ENCODE peak calls at places on chromosomes 2 and 18, in four cellular contexts. One of them, this sample, is unnamed.

GRCh38 chr2:207711750-207712487 is 479 bp downstream of the CCNYL1 start:
- DNase-seq in endothelial cell of umbilical vein: peak; percentile 55
- DNase-seq in A549: no peak
- DNase-seq in transverse colon: peak; percentile 70
- DNase-seq in this sample: peak; percentile 39

GRCh38 chr18:1483386-1483785 is 578.7 kb downstream of the ADCYAP1 start:
- DNase-seq in endothelial cell of umbilical vein: no peak
- DNase-seq in A549: no peak
- DNase-seq in transverse colon: no peak
- DNase-seq in this sample: no peak

GRCh38 chr2:68696554-68696953 is 38.1 kb upstream of the ARHGAP25 start:
- DNase-seq in endothelial cell of umbilical vein: no peak
- DNase-seq in A549: no peak
- DNase-seq in transverse colon: no peak
- DNase-seq in this sample: no peak

GRCh38 chr18:51361130-51361860 is 163.8 kb upstream of the MEX3C start:
- DNase-seq in endothelial cell of umbilical vein: peak; percentile 29
- DNase-seq in A549: no peak
- DNase-seq in transverse colon: no peak
- DNase-seq in this sample: no peak

GRCh38 chr2:177606636-177607035 is 214.1 kb downstream of the AGPS start:
- DNase-seq in endothelial cell of umbilical vein: peak; percentile 36
- DNase-seq in A549: no peak
- DNase-seq in transverse colon: no peak
- DNase-seq in this sample: no peak

GRCh38 chr2:37973615-37974353 is 48.7 kb downstream of the RMDN2 start:
- DNase-seq in endothelial cell of umbilical vein: no peak
- DNase-seq in A549: no peak
- DNase-seq in transverse colon: no peak
- DNase-seq in this sample: no peak

GRCh38 chr2:217818293-217818850 is 184.4 kb downstream of the TNS1 start:
- DNase-seq in endothelial cell of umbilical vein: no peak
- DNase-seq in A549: no peak
- DNase-seq in transverse colon: no peak
- DNase-seq in this sample: no peak

GRCh38 chr2:72131371-72131891 is 16.2 kb downstream of the CYP26B1 start:
- DNase-seq in endothelial cell of umbilical vein: no peak
- DNase-seq in A549: no peak
- DNase-seq in transverse colon: no peak
- DNase-seq in this sample: no peak

GRCh38 chr2:181807526-181807925 is 84.0 kb upstream of the ITPRID2 start:
- DNase-seq in endothelial cell of umbilical vein: no peak
- DNase-seq in A549: no peak
- DNase-seq in transverse colon: no peak
- DNase-seq in this sample: no peak

GRCh38 chr18:54717673-54718435 is 110.4 kb upstream of the RAB27B start:
- DNase-seq in endothelial cell of umbilical vein: no peak
- DNase-seq in A549: no peak
- DNase-seq in transverse colon: no peak
- DNase-seq in this sample: peak; percentile 26

GRCh38 chr2:144414324-144414845 is 105.5 kb downstream of the ZEB2 start:
- DNase-seq in endothelial cell of umbilical vein: no peak
- DNase-seq in A549: peak; percentile 47
- DNase-seq in transverse colon: no peak
- DNase-seq in this sample: peak; percentile 24

GRCh38 chr2:209367091-209367747 is 56.6 kb upstream of the MAP2 start:
- DNase-seq in endothelial cell of umbilical vein: no peak
- DNase-seq in A549: no peak
- DNase-seq in transverse colon: no peak
- DNase-seq in this sample: no peak

GRCh38 chr2:212723226-212723625 is 184.6 kb upstream of the ERBB4 start:
- DNase-seq in endothelial cell of umbilical vein: no peak
- DNase-seq in A549: no peak
- DNase-seq in transverse colon: no peak
- DNase-seq in this sample: peak; percentile 8

GRCh38 chr2:104434363-104434792 is 419.5 kb upstream of the POU3F3 start:
- DNase-seq in endothelial cell of umbilical vein: no peak
- DNase-seq in A549: no peak
- DNase-seq in transverse colon: peak; percentile 20
- DNase-seq in this sample: no peak

GRCh38 chr2:67880291-67880761 is 182.5 kb downstream of the C1D start:
- DNase-seq in endothelial cell of umbilical vein: no peak
- DNase-seq in A549: no peak
- DNase-seq in transverse colon: no peak
- DNase-seq in this sample: peak; percentile 12

GRCh38 chr2:170973225-170973491 is 44.1 kb downstream of the GORASP2 start:
- DNase-seq in endothelial cell of umbilical vein: no peak
- DNase-seq in A549: no peak
- DNase-seq in transverse colon: no peak
- DNase-seq in this sample: no peak

GRCh38 chr2:170974304-170974993 is 45.4 kb downstream of the GORASP2 start:
- DNase-seq in endothelial cell of umbilical vein: no peak
- DNase-seq in A549: no peak
- DNase-seq in transverse colon: peak; percentile 21
- DNase-seq in this sample: peak; percentile 23

GRCh38 chr2:170975127-170975942 is 46.3 kb downstream of the GORASP2 start:
- DNase-seq in endothelial cell of umbilical vein: no peak
- DNase-seq in A549: no peak
- DNase-seq in transverse colon: no peak
- DNase-seq in this sample: no peak

GRCh38 chr2:170972508-170973224 is 43.6 kb downstream of the GORASP2 start:
- DNase-seq in endothelial cell of umbilical vein: no peak
- DNase-seq in A549: no peak
- DNase-seq in transverse colon: no peak
- DNase-seq in this sample: no peak

DNA sequence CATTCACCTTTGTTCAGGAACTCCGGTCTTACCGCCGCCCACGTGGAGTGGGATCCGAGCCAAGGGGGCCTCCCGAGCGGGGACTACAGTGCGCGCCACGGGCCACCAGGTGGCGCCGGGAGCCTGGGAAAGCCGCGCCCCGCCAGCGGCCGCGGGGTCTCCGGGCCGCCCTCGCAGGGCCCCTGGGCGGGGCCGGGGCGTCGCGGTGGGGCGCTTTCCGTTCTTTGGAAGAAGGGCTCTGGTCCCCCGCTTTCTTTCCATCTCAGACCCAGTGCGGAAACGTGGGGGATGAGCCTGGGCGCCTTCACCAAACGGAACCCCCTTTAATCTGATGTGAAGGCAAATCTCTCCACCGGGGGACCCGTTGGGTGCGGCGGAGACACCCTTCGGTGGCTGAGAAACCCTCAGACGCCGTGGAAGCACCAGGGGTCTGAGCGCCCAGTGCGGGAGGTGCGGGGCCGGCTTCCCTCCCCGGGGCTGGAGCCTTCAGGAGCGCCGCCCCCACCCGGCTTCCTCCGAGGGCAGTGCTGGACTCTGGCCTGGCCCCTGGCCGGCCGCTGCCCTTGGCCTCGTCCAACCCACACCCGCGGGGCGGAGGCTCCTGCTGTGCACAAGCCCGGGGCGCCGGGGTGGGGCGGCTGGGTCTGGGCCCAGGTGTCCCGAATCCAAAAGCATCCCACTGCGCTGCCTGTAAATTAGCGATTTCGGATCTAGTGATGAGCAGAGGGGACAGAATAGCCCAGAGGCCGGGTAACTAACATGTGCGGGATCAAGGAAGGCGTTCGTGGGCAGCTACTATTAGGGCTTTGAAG is 44.6 kb downstream of the GORASP2 start:
- DNase-seq in endothelial cell of umbilical vein: peak; percentile 85
- DNase-seq in A549: peak; percentile 85
- DNase-seq in transverse colon: peak; percentile 91
- DNase-seq in this sample: peak; percentile 86
- TF ChIP-seq POLR2A in endothelial cell of umbilical vein: peak; percentile 67
- TF ChIP-seq POLR2A in A549: peak; percentile 63
- TF ChIP-seq POLR2A in transverse colon: peak; percentile 49
- TF ChIP-seq POLR2A in this sample: peak; percentile 7

GRCh38 chr2:36352711-36353110 is 2.9 kb upstream of the CRIM1 start:
- DNase-seq in endothelial cell of umbilical vein: peak; percentile 43
- DNase-seq in A549: peak; percentile 66
- DNase-seq in transverse colon: no peak
- DNase-seq in this sample: no peak
- TF ChIP-seq POLR2A in endothelial cell of umbilical vein: no peak
- TF ChIP-seq POLR2A in A549: no peak
- TF ChIP-seq POLR2A in transverse colon: no peak
- TF ChIP-seq POLR2A in this sample: no peak

DNA sequence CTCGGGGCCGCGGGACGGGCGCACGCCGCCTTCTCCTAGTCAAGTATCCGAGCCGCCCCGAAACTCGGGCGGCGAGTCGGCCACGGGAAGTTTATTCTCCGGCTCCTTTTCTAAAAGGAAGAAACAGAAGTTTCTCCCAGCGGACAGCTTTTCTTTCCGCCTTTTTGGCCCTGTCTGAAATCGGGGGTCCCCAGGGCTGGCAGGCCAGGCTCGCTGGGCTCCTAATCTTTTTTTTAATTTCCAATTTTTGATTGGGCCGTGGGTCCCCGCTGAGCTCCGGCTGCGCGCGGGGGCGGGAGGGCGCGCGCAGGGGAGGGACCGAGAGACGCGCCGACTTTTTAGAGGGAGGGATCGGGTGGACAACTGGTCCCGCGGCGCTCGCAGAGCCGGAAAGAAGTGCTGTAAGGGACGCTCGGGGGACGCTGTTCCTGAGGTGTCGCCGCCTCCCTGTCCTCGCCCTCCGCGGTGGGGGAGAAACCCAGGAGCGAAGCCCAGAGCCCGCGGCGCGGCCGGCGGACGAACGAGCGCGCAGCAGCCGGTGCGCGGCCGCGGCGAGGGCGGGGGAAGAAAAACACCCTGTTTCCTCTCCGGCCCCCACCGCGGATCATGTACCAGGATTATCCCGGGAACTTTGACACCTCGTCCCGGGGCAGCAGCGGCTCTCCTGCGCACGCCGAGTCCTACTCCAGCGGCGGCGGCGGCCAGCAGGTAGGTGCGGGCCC is 618 bp downstream of the FOSL2 start:
- DNase-seq in endothelial cell of umbilical vein: peak; percentile 56
- DNase-seq in A549: peak; percentile 63
- DNase-seq in transverse colon: peak; percentile 60
- DNase-seq in this sample: no peak
- TF ChIP-seq POLR2A in endothelial cell of umbilical vein: peak; percentile 66
- TF ChIP-seq POLR2A in A549: peak; percentile 28
- TF ChIP-seq POLR2A in transverse colon: no peak
- TF ChIP-seq POLR2A in this sample: peak; percentile 52

GRCh38 chr2:215680605-215681598 is 245.0 kb upstream of the FN1 start:
- DNase-seq in endothelial cell of umbilical vein: no peak
- DNase-seq in A549: peak; percentile 66
- DNase-seq in transverse colon: no peak
- DNase-seq in this sample: no peak
- TF ChIP-seq POLR2A in endothelial cell of umbilical vein: no peak
- TF ChIP-seq POLR2A in A549: no peak
- TF ChIP-seq POLR2A in transverse colon: no peak
- TF ChIP-seq POLR2A in this sample: no peak

DNA sequence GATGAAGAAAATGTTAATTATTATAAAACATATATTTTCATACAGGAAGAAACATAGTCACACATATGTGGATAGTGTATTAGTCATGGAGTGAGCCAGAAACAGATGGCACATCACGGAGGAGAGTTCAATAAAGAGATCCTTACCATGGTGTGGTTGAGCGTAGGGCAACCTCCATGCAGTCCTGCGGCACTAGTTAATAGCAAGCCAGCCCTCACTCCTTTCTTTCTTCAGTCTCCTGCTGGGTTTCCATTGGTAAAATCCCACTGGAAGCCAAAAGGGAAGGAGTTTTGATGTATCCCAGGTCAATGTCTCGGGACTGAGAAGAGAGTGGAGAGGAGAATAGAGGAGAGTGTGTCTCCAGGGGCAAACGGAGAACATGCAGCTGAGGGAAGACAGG is 328.1 kb downstream of the NR4A2 start:
- DNase-seq in endothelial cell of umbilical vein: no peak
- DNase-seq in A549: no peak
- DNase-seq in transverse colon: no peak
- DNase-seq in this sample: no peak
- TF ChIP-seq POLR2A in endothelial cell of umbilical vein: no peak
- TF ChIP-seq POLR2A in A549: no peak
- TF ChIP-seq POLR2A in transverse colon: no peak
- TF ChIP-seq POLR2A in this sample: no peak

DNA sequence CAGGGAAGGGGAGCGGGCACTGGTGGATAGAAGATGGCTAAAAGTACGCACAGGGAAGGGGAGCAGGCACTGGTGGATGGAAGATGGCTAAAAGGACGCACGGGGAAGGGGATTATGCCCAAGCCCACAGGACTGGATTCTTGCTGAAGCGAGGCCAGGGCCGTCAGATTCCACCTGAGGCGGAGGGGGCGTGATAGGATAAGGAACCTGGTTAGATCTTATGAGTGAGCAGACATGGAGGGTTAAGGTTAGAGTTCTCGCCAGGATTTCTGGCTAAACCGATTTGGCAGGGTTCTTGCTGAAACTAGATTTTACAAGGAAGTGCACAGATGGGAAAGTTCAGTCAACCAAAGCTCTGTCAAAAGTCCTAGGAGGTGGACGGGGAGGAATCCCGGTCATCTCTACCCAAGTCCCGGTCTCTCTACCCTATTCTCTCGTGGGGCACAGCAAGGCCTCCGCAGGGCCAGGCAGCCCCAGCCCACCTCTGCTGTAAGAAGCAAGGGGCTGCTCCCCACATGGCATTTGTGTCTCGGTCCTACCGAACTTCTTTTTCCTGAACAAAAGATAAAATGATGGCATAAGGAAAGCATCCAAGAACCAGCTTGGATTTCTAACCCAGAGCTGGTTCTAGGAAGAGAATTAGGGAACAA is 140.8 kb downstream of the PTGR3 start:
- DNase-seq in endothelial cell of umbilical vein: no peak
- DNase-seq in A549: no peak
- DNase-seq in transverse colon: no peak
- DNase-seq in this sample: no peak
- TF ChIP-seq POLR2A in endothelial cell of umbilical vein: no peak
- TF ChIP-seq POLR2A in A549: no peak
- TF ChIP-seq POLR2A in transverse colon: no peak
- TF ChIP-seq POLR2A in this sample: no peak

GRCh38 chr2:238652053-238652770 is 195.7 kb upstream of the TWIST2 start:
- DNase-seq in endothelial cell of umbilical vein: no peak
- DNase-seq in A549: no peak
- DNase-seq in transverse colon: no peak
- DNase-seq in this sample: no peak

GRCh38 chr2:238652771-238653157 is 195.1 kb upstream of the TWIST2 start:
- DNase-seq in endothelial cell of umbilical vein: no peak
- DNase-seq in A549: no peak
- DNase-seq in transverse colon: no peak
- DNase-seq in this sample: no peak

GRCh38 chr2:238654479-238654878 is 193.4 kb upstream of the TWIST2 start:
- DNase-seq in endothelial cell of umbilical vein: no peak
- DNase-seq in A549: no peak
- DNase-seq in transverse colon: no peak
- DNase-seq in this sample: no peak

GRCh38 chr2:238655131-238655860 is 192.6 kb upstream of the TWIST2 start:
- DNase-seq in endothelial cell of umbilical vein: no peak
- DNase-seq in A549: no peak
- DNase-seq in transverse colon: no peak
- DNase-seq in this sample: no peak

GRCh38 chr2:238653436-238654109 is 194.3 kb upstream of the TWIST2 start:
- DNase-seq in endothelial cell of umbilical vein: no peak
- DNase-seq in A549: no peak
- DNase-seq in transverse colon: no peak
- DNase-seq in this sample: no peak
- TF ChIP-seq POLR2A in endothelial cell of umbilical vein: no peak
- TF ChIP-seq POLR2A in A549: no peak
- TF ChIP-seq POLR2A in transverse colon: no peak
- TF ChIP-seq POLR2A in this sample: no peak

This sample was measured in H54.